ENCODE peak calls at places on chromosomes 13 and 19, in five cellular contexts. K, X, B, G and O are unnamed samples. For H3K36me3, the result is how much of the 10 kb centered on the place peaks cover.

GRCh38 chr13:47611664-47612288 is 389.3 kb downstream of the SUCLA2 start:
- DNase-seq in X (no peak), K (no peak), G (no peak), B (no peak), O (no peak)

GRCh38 chr13:103351035-103351828 is 285.0 kb upstream of the SLC10A2 start:
- DNase-seq in X (no peak), G (peak), K (no peak), B (no peak), O (no peak)

GRCh38 chr19:46386151-46386550 is 27.2 kb downstream of the CCDC8 start:
- DNase-seq in B (no peak), K (no peak), G (no peak), X (no peak), O (peak)

GRCh38 chr19:33627526-33627925 is 5.8 kb downstream of the CHST8 start:
- DNase-seq in K (no peak), X (no peak), G (no peak), B (no peak), O (no peak)

GRCh38 chr19:12990853-12991252 is 4.4 kb upstream of the NFIX start:
- DNase-seq in K (no peak), B (no peak), X (no peak), G (no peak), O (no peak)

GRCh38 chr13:23871616-23872220 is 17.5 kb downstream of the MIPEP start:
- DNase-seq in K (no peak), B (no peak), X (no peak), G (no peak), O (no peak)

GRCh38 chr19:4932711-4933110 is 23.4 kb downstream of the UHRF1 start:
- DNase-seq in K (no peak), X (no peak), B (no peak), G (no peak), O (no peak)

GRCh38 chr13:112619730-112620639 is 32.0 kb upstream of the TUBGCP3 start:
- DNase-seq in X (no peak), G (peak), K (no peak), B (no peak), O (no peak)

GRCh38 chr19:41456342-41456918 is 13.5 kb downstream of the ERICH4 start:
- DNase-seq in X (no peak), G (no peak), K (no peak), B (peak), O (no peak)

GRCh38 chr19:13060233-13060963 is 42.3 kb downstream of the LYL1 start:
- DNase-seq in G (peak), X (no peak), B (no peak), K (no peak), O (no peak)

GRCh38 chr19:19258589-19259338 is 14.3 kb downstream of the TM6SF2 start:
- DNase-seq in X (no peak), B (no peak), G (no peak), K (no peak), O (no peak)

GRCh38 chr19:38060346-38060745 is 153.3 kb downstream of the SIPA1L3 start:
- DNase-seq in G (no peak), X (no peak), K (no peak), B (no peak), O (no peak)

GRCh38 chr13:106471957-106472543 is 63.4 kb downstream of the EFNB2 start:
- DNase-seq in G (peak), X (no peak), B (peak), K (no peak), O (peak)

GRCh38 chr13:26528527-26528926 is 29.0 kb upstream of the WASF3 start:
- DNase-seq in K (no peak), B (no peak), G (no peak), X (no peak), O (no peak)

GRCh38 chr13:21800847-21801616 is 130.2 kb downstream of the FGF9 start:
- DNase-seq in K (no peak), X (no peak), G (no peak), B (no peak), O (no peak)

GRCh38 chr13:19864018-19864338 is 529 bp upstream of the ZMYM5 start:
- DNase-seq in B (peak), K (peak), G (no peak), X (peak), O (peak)

GRCh38 chr13:78958019-78958418 is 299.1 kb upstream of the OBI1 start:
- DNase-seq in K (no peak), X (no peak), B (no peak), G (no peak), O (no peak)

GRCh38 chr13:97028441-97029299 is 34.4 kb upstream of the OXGR1 start:
- DNase-seq in X (peak), K (no peak), B (peak), G (peak), O (no peak)

GRCh38 chr13:64371045-64371444 is 2859.1 kb downstream of the PCDH9 start:
- DNase-seq in G (no peak), K (no peak), B (no peak), X (no peak), O (no peak)

GRCh38 chr13:99871249-99871898 is 100.2 kb downstream of the ZIC5 start:
- DNase-seq in K (no peak), X (no peak), G (peak), B (no peak), O (no peak)

GRCh38 chr19:3270908-3271307 is 46.4 kb downstream of the CELF5 start:
- DNase-seq in K (no peak), B (no peak), G (peak), X (no peak), O (no peak)

GRCh38 chr19:49534632-49535385 is 7.0 kb downstream of the RCN3 start:
- DNase-seq in K (no peak), B (no peak), X (no peak), G (no peak), O (no peak)

GRCh38 chr13:61123533-61124269 is 291.9 kb downstream of the PCDH20 start:
- DNase-seq in B (no peak), G (peak), K (no peak), X (no peak), O (no peak)

DNA sequence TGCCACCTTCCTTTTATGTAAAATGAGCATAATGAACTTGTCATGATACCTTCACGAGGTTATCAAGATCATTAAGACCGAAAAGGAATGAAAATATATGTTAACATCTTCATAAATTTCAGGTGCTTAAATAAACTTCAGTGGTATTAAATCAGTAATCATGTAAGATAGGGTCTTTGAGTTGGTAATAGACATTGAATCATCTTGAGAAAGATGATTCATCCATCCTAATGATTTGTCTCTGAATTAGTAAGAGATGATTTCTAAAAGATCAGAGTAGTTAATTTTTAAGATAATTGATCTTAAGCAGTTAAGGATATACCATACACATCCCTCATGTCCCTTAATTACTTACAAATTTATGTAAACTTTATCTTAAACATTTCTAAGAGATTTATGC is 52.0 kb downstream of the COG3 start:
- DNase-seq in B (no peak), G (no peak), K (no peak), X (no peak), O (no peak)
- H3K36me3 ChIP-seq in B (under half), G (half or more), K (under half), X (half or more), O (half or more)

GRCh38 chr13:33262069-33262487 is 23.5 kb downstream of the STARD13 start:
- DNase-seq in X (no peak), B (peak), K (no peak), G (peak), O (peak)
- H3K4me3 ChIP-seq in X (no peak), B (no peak), K (no peak), G (no peak), O (no peak)

DNA sequence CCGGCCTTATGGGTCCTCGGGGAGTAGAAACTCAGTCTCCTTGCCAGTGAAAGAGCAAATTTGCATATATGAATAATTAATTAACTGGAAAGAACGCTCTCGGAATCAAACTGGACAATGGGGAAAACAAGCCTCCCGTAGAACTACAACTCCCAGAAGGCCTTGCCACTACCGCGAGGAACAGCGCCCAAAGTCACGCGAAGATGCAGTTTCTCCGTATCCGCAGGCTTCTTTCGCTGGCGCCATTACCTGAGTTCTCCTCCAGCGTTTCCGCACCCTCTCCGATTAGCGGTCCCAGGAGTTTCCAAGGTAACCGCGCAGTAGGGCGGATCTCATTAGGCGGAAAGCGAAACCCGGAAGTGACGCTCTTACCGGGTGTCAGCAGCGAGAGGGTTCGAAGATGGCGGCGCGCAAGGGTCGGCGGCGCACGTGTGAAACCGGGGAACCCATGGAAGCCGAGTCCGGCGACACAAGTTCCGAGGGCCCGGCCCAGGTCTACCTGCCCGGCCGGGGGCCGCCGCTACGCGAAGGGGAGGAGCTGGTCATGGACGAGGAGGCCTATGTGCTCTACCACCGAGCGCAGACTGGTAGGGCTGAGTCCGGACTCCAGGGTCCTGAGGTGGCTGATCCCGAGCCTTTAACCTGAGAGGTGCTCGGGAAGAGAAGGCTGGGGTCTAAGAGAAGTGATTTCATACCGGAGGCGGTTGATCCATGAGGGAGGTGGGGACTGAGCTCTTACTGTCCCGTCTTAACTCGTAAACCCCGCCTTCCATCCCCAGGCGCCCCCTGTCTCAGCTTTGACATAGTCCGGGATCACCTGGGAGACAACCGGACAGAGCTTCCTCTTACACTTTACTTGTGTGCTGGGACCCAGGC is at the start of gene GRWD1:
- DNase-seq in G (peak), X (peak), K (peak), B (peak), O (peak)
- TF ChIP-seq CTCF in G (peak), X (no peak), K (no peak), B (no peak), O (peak)

DNA sequence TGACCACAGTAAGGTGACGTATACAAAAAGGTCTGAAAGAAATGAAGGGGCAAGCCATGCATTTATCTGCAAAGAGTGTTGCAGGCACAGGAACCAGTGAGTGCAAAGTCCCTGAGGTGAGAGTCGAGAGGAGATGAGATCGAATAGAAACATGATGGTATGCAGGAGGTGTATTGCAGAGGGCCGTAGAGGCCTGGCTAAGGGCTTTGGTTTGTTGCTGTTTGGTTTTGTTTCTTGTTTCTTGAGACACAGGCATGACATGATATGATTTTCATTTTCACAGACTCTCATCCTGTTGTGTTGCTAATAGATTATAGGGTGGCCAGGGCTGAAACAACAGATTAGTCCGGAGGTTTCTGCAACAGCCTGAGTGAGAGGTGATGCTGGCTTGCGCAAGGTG is 80.4 kb downstream of the HSPH1 start:
- DNase-seq in K (no peak), B (no peak), G (peak), X (no peak), O (no peak)
- H3K36me3 ChIP-seq in K (under half), B (under half), G (under half), X (under half), O (under half)